ENCODE peak calls at places on chromosomes 2 and 18, in seven cellular contexts. One of them, this sample, is unnamed.

GRCh38 chr2:127217470-127218325 is 2.4 kb downstream of the CYP27C1 start:
- DNase-seq in neural progenitor cell: no peak
- DNase-seq in SJSA1: peak; percentile 75
- DNase-seq in uterus: no peak
- DNase-seq in SK-N-SH: no peak
- DNase-seq in OCI-LY7: no peak
- DNase-seq in foreskin keratinocyte: peak; percentile 95
- DNase-seq in this sample: peak; percentile 74

GRCh38 chr2:71997843-71998242 is 149.8 kb downstream of the CYP26B1 start:
- DNase-seq in neural progenitor cell: no peak
- DNase-seq in SJSA1: no peak
- DNase-seq in uterus: no peak
- DNase-seq in SK-N-SH: no peak
- DNase-seq in OCI-LY7: no peak
- DNase-seq in foreskin keratinocyte: no peak
- DNase-seq in this sample: no peak

GRCh38 chr2:163737169-163737439 is 1.3 kb upstream of the FIGN start:
- DNase-seq in neural progenitor cell: no peak
- DNase-seq in SJSA1: no peak
- DNase-seq in uterus: no peak
- DNase-seq in SK-N-SH: no peak
- DNase-seq in OCI-LY7: no peak
- DNase-seq in foreskin keratinocyte: no peak
- DNase-seq in this sample: no peak

GRCh38 chr2:88575051-88575450 is 52.2 kb downstream of the EIF2AK3 start:
- DNase-seq in neural progenitor cell: no peak
- DNase-seq in SJSA1: no peak
- DNase-seq in uterus: no peak
- DNase-seq in SK-N-SH: no peak
- DNase-seq in OCI-LY7: no peak
- DNase-seq in foreskin keratinocyte: no peak
- DNase-seq in this sample: no peak

GRCh38 chr2:9754532-9754887 is 88.8 kb upstream of the TAF1B start:
- DNase-seq in neural progenitor cell: no peak
- DNase-seq in SJSA1: no peak
- DNase-seq in uterus: no peak
- DNase-seq in SK-N-SH: no peak
- DNase-seq in OCI-LY7: no peak
- DNase-seq in foreskin keratinocyte: no peak
- DNase-seq in this sample: no peak

GRCh38 chr2:64062840-64063239 is 43.6 kb upstream of the VPS54 start:
- DNase-seq in neural progenitor cell: no peak
- DNase-seq in SJSA1: no peak
- DNase-seq in uterus: no peak
- DNase-seq in SK-N-SH: no peak
- DNase-seq in OCI-LY7: peak; percentile 78
- DNase-seq in foreskin keratinocyte: peak; percentile 51
- DNase-seq in this sample: no peak

GRCh38 chr2:231344851-231345250 is 50.7 kb upstream of the B3GNT7 start:
- DNase-seq in neural progenitor cell: no peak
- DNase-seq in SJSA1: no peak
- DNase-seq in uterus: no peak
- DNase-seq in SK-N-SH: no peak
- DNase-seq in OCI-LY7: no peak
- DNase-seq in foreskin keratinocyte: no peak
- DNase-seq in this sample: no peak

GRCh38 chr2:43080626-43081025 is 145.8 kb downstream of the ZFP36L2 start:
- DNase-seq in neural progenitor cell: no peak
- DNase-seq in SJSA1: no peak
- DNase-seq in uterus: no peak
- DNase-seq in SK-N-SH: no peak
- DNase-seq in OCI-LY7: no peak
- DNase-seq in foreskin keratinocyte: no peak
- DNase-seq in this sample: no peak

GRCh38 chr2:50564781-50565180 is 467.2 kb downstream of the NRXN1 start:
- DNase-seq in neural progenitor cell: no peak
- DNase-seq in SJSA1: no peak
- DNase-seq in uterus: no peak
- DNase-seq in SK-N-SH: no peak
- DNase-seq in OCI-LY7: no peak
- DNase-seq in foreskin keratinocyte: no peak
- DNase-seq in this sample: no peak

GRCh38 chr2:96106991-96107882 is 9.1 kb downstream of the ADRA2B start:
- DNase-seq in neural progenitor cell: no peak
- DNase-seq in SJSA1: no peak
- DNase-seq in uterus: no peak
- DNase-seq in SK-N-SH: no peak
- DNase-seq in OCI-LY7: no peak
- DNase-seq in foreskin keratinocyte: no peak
- DNase-seq in this sample: no peak

GRCh38 chr2:23767871-23768611 is 158.9 kb downstream of the ATAD2B start:
- DNase-seq in neural progenitor cell: no peak
- DNase-seq in SJSA1: no peak
- DNase-seq in uterus: no peak
- DNase-seq in SK-N-SH: no peak
- DNase-seq in OCI-LY7: no peak
- DNase-seq in foreskin keratinocyte: peak; percentile 60
- DNase-seq in this sample: no peak

GRCh38 chr2:226352941-226353558 is 446.6 kb downstream of the IRS1 start:
- DNase-seq in neural progenitor cell: no peak
- DNase-seq in SJSA1: no peak
- DNase-seq in uterus: no peak
- DNase-seq in SK-N-SH: no peak
- DNase-seq in OCI-LY7: no peak
- DNase-seq in foreskin keratinocyte: no peak
- DNase-seq in this sample: no peak

GRCh38 chr2:222298000-222298310 is 843 bp downstream of the PAX3 start:
- DNase-seq in neural progenitor cell: no peak
- DNase-seq in SJSA1: no peak
- DNase-seq in uterus: no peak
- DNase-seq in SK-N-SH: no peak
- DNase-seq in OCI-LY7: no peak
- DNase-seq in foreskin keratinocyte: no peak
- DNase-seq in this sample: no peak

GRCh38 chr18:48572402-48573126 is 33.7 kb downstream of the CTIF start:
- DNase-seq in neural progenitor cell: no peak
- DNase-seq in SJSA1: no peak
- DNase-seq in uterus: no peak
- DNase-seq in SK-N-SH: no peak
- DNase-seq in OCI-LY7: no peak
- DNase-seq in foreskin keratinocyte: no peak
- DNase-seq in this sample: no peak

GRCh38 chr18:54330768-54331548 is 26.7 kb downstream of the STARD6 start:
- DNase-seq in neural progenitor cell: no peak
- DNase-seq in SJSA1: no peak
- DNase-seq in uterus: no peak
- DNase-seq in SK-N-SH: no peak
- DNase-seq in OCI-LY7: peak; percentile 4
- DNase-seq in foreskin keratinocyte: no peak
- DNase-seq in this sample: no peak

GRCh38 chr18:28041366-28041765 is 135.6 kb downstream of the CDH2 start:
- DNase-seq in neural progenitor cell: peak; percentile 87
- DNase-seq in SJSA1: no peak
- DNase-seq in uterus: no peak
- DNase-seq in SK-N-SH: peak; percentile 22
- DNase-seq in OCI-LY7: no peak
- DNase-seq in foreskin keratinocyte: no peak
- DNase-seq in this sample: no peak

GRCh38 chr18:76957384-76958355 is 135.3 kb downstream of the ZNF236 start:
- DNase-seq in neural progenitor cell: no peak
- DNase-seq in SJSA1: no peak
- DNase-seq in uterus: no peak
- DNase-seq in SK-N-SH: no peak
- DNase-seq in OCI-LY7: no peak
- DNase-seq in foreskin keratinocyte: no peak
- DNase-seq in this sample: no peak

GRCh38 chr2:217947341-217948316 is 55.2 kb downstream of the TNS1 start:
- DNase-seq in neural progenitor cell: no peak
- DNase-seq in SJSA1: no peak
- DNase-seq in uterus: peak; percentile 14
- DNase-seq in SK-N-SH: no peak
- DNase-seq in OCI-LY7: no peak
- DNase-seq in foreskin keratinocyte: no peak
- DNase-seq in this sample: peak; percentile 61

GRCh38 chr2:226080323-226080722 is 680.8 kb downstream of the NYAP2 start:
- DNase-seq in neural progenitor cell: no peak
- DNase-seq in SJSA1: no peak
- DNase-seq in uterus: no peak
- DNase-seq in SK-N-SH: no peak
- DNase-seq in OCI-LY7: no peak
- DNase-seq in foreskin keratinocyte: no peak
- DNase-seq in this sample: no peak

DNA sequence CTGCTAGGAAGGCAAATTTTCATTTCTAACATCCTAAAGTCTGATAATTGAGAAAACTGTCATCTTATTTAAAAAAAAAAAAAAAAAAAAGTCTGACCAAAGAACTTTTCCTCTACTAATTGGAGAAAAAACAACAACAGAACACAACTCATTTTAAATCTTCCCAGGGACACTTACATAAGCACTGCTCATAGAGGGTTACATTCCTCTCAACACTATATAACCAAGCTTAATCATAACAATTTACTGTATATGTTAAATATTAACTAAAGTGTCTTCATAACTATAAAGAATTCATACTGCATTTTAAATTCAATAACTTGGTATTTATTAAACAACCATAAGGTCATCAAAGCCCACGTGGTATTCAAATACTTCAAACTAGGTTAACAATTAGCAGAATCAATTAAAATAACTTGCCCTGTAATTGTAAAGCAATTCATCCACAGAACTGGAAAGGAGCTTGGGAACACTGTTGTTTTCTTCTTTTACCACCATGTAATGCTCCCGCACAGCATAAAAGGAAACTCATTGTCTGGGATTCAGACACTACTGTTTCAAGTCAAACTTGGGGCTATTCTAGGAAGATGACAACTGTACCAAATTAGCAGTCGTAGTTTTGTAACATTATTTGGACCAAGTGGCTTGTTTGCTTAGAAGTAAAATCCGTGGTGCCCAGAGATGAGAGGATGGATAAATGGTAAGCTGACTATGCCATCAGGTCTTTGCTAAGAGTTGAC is 10.5 kb downstream of the GAREM1 start:
- DNase-seq in neural progenitor cell: no peak
- DNase-seq in SJSA1: no peak
- DNase-seq in uterus: no peak
- DNase-seq in SK-N-SH: no peak
- DNase-seq in OCI-LY7: no peak
- DNase-seq in foreskin keratinocyte: no peak
- DNase-seq in this sample: no peak
- H3K4me1 ChIP-seq in neural progenitor cell: peaks cover 6% of the 10 kb centered on the region
- H3K4me1 ChIP-seq in SJSA1: peaks cover 4% of the 10 kb centered on the region
- H3K4me1 ChIP-seq in uterus: no peaks in the 10 kb centered on the region
- H3K4me1 ChIP-seq in SK-N-SH: no peaks in the 10 kb centered on the region
- H3K4me1 ChIP-seq in OCI-LY7: no peaks in the 10 kb centered on the region
- H3K4me1 ChIP-seq in foreskin keratinocyte: no peaks in the 10 kb centered on the region
- H3K4me1 ChIP-seq in this sample: peaks cover 5% of the 10 kb centered on the region

GRCh38 chr2:36564377-36564930 is 33.5 kb downstream of the FEZ2 start:
- DNase-seq in neural progenitor cell: no peak
- DNase-seq in SJSA1: no peak
- DNase-seq in uterus: no peak
- DNase-seq in SK-N-SH: no peak
- DNase-seq in OCI-LY7: no peak
- DNase-seq in foreskin keratinocyte: no peak
- DNase-seq in this sample: no peak
- H3K4me1 ChIP-seq in neural progenitor cell: no peaks in the 10 kb centered on the region
- H3K4me1 ChIP-seq in SJSA1: peaks cover 80% of the 10 kb centered on the region
- H3K4me1 ChIP-seq in uterus: no peaks in the 10 kb centered on the region
- H3K4me1 ChIP-seq in SK-N-SH: peaks cover 68% of the 10 kb centered on the region
- H3K4me1 ChIP-seq in OCI-LY7: no peaks in the 10 kb centered on the region
- H3K4me1 ChIP-seq in foreskin keratinocyte: peaks cover 44% of the 10 kb centered on the region
- H3K4me1 ChIP-seq in this sample: peaks cover 18% of the 10 kb centered on the region

DNA sequence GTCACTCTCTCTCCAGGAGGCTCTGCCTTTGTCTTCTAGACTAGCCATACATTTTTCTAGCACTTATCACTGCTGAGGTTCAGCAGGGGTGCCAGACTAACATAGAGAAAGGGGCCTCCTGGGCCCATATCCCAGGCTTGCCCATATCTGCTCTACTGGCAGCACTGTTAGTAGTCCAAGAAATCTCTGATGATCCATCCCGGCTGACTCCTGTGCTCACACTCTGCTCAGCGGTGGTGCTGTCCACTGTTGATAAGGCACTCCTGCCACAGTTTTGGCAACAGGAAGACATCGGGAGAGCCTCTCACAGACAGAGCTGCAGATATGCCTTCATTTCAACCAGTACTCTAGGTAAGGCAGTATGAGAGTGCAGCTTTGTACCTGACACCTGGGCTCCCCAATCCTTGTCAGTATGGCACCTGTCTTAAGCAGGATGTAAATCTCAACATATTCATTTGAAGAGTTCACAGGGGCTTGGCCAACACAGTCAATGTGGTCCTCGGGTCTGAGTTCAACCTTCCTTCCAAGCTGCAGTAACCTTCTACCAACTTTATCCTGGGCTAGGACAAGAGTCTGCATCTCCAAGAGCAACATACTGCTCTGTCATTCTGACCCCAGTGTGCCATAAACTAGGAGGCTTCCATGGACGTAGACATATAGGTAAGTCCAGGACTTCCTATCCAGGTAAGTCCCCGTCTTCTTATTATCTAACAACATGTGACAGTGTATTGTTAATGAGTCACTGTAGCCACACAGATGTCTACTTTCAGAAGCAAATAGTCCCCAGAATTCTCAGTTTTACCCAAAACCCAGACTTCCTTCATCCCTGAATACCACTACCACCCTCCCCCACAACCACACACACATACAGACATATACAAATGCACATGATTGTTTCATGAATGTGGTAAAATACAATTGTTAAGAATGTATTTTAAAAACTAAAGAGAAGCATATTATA is 16.2 kb downstream of the KLF7 start:
- DNase-seq in neural progenitor cell: no peak
- DNase-seq in SJSA1: no peak
- DNase-seq in uterus: no peak
- DNase-seq in SK-N-SH: no peak
- DNase-seq in OCI-LY7: no peak
- DNase-seq in foreskin keratinocyte: no peak
- DNase-seq in this sample: no peak
- H3K4me1 ChIP-seq in neural progenitor cell: peaks cover 55% of the 10 kb centered on the region
- H3K4me1 ChIP-seq in SJSA1: peaks cover 48% of the 10 kb centered on the region
- H3K4me1 ChIP-seq in uterus: peaks cover 32% of the 10 kb centered on the region
- H3K4me1 ChIP-seq in SK-N-SH: peaks cover 54% of the 10 kb centered on the region
- H3K4me1 ChIP-seq in OCI-LY7: no peaks in the 10 kb centered on the region
- H3K4me1 ChIP-seq in foreskin keratinocyte: peaks cover 47% of the 10 kb centered on the region
- H3K4me1 ChIP-seq in this sample: peaks cover 75% of the 10 kb centered on the region

DNA sequence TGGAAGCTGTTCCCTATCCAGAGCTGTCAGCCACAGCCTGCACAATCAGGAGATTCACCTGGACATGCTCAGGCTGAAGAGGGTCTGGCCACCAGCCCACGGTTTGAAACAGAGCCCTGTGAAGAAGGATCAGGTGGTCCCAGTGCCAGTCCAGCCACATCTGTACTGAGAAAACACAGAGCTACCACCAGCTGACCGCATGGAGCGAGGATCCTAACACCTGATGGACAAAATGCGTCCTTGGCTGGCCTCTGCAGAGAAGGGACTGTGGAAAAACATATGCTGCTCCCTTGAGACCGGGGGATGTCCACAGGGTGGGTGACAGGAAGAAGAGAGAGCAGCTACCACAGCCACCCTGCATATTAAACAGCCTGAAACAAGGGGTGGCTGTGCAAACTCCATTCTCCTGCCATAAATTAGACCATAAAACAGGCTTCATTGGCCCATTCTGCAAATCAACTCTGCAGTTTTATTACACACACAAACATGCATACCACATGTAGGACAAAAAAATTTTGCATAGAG is 137.3 kb downstream of the BCL2 start:
- DNase-seq in neural progenitor cell: no peak
- DNase-seq in SJSA1: no peak
- DNase-seq in uterus: no peak
- DNase-seq in SK-N-SH: no peak
- DNase-seq in OCI-LY7: no peak
- DNase-seq in foreskin keratinocyte: no peak
- DNase-seq in this sample: no peak
- H3K4me1 ChIP-seq in neural progenitor cell: peaks cover 25% of the 10 kb centered on the region
- H3K4me1 ChIP-seq in SJSA1: peaks cover 18% of the 10 kb centered on the region
- H3K4me1 ChIP-seq in uterus: peaks cover 8% of the 10 kb centered on the region
- H3K4me1 ChIP-seq in SK-N-SH: peaks cover 5% of the 10 kb centered on the region
- H3K4me1 ChIP-seq in OCI-LY7: peaks cover 7% of the 10 kb centered on the region
- H3K4me1 ChIP-seq in foreskin keratinocyte: peaks cover 4% of the 10 kb centered on the region
- H3K4me1 ChIP-seq in this sample: peaks cover 42% of the 10 kb centered on the region